ENCODE peak calls at places on chromosomes 5 and 9, in five cellular contexts. One of them, this sample, is unnamed.

GRCh38 chr5:10655686-10656075 is 91.8 kb downstream of the ANKRD33B start:
- DNase-seq in progenitor cell of endocrine pancreas: no peak
- DNase-seq in brain microvascular endothelial cell: no peak
- DNase-seq in CD8-positive, alpha-beta T cell: no peak
- DNase-seq in GM10248: no peak
- DNase-seq in this sample: no peak

GRCh38 chr5:61319388-61320146 is 12.5 kb upstream of the ZSWIM6 start:
- DNase-seq in CD8-positive, alpha-beta T cell: no peak
- DNase-seq in brain microvascular endothelial cell: no peak
- DNase-seq in GM10248: peak
- DNase-seq in progenitor cell of endocrine pancreas: no peak
- DNase-seq in this sample: peak

GRCh38 chr5:1723476-1723875 is 76.2 kb downstream of the MRPL36 start:
- DNase-seq in progenitor cell of endocrine pancreas: no peak
- DNase-seq in CD8-positive, alpha-beta T cell: no peak
- DNase-seq in brain microvascular endothelial cell: no peak
- DNase-seq in GM10248: no peak
- DNase-seq in this sample: no peak

GRCh38 chr5:16812911-16813310 is 123.2 kb downstream of the MYO10 start:
- DNase-seq in GM10248: no peak
- DNase-seq in progenitor cell of endocrine pancreas: no peak
- DNase-seq in brain microvascular endothelial cell: peak
- DNase-seq in CD8-positive, alpha-beta T cell: no peak
- DNase-seq in this sample: peak

GRCh38 chr9:134860510-134860909 is 20.1 kb upstream of the FCN2 start:
- DNase-seq in CD8-positive, alpha-beta T cell: no peak
- DNase-seq in progenitor cell of endocrine pancreas: no peak
- DNase-seq in brain microvascular endothelial cell: no peak
- DNase-seq in GM10248: no peak
- DNase-seq in this sample: no peak

GRCh38 chr9:120210301-120210700 is 369.7 kb downstream of the CDK5RAP2 start:
- DNase-seq in CD8-positive, alpha-beta T cell: no peak
- DNase-seq in brain microvascular endothelial cell: no peak
- DNase-seq in GM10248: no peak
- DNase-seq in progenitor cell of endocrine pancreas: no peak
- DNase-seq in this sample: no peak

GRCh38 chr5:114363837-114364236 is 2.0 kb downstream of the KCNN2 start:
- DNase-seq in brain microvascular endothelial cell: no peak
- DNase-seq in GM10248: peak
- DNase-seq in progenitor cell of endocrine pancreas: no peak
- DNase-seq in CD8-positive, alpha-beta T cell: no peak
- DNase-seq in this sample: no peak

GRCh38 chr5:88607492-88607891 is 275.5 kb downstream of the MEF2C start:
- DNase-seq in progenitor cell of endocrine pancreas: no peak
- DNase-seq in CD8-positive, alpha-beta T cell: no peak
- DNase-seq in GM10248: no peak
- DNase-seq in brain microvascular endothelial cell: no peak
- DNase-seq in this sample: no peak

GRCh38 chr9:136697821-136698526 is 10.7 kb upstream of the AGPAT2 start:
- DNase-seq in CD8-positive, alpha-beta T cell: no peak
- DNase-seq in GM10248: no peak
- DNase-seq in progenitor cell of endocrine pancreas: no peak
- DNase-seq in brain microvascular endothelial cell: no peak
- DNase-seq in this sample: no peak

GRCh38 chr9:27362447-27363210 is 65.7 kb upstream of the EQTN start:
- DNase-seq in CD8-positive, alpha-beta T cell: no peak
- DNase-seq in progenitor cell of endocrine pancreas: no peak
- DNase-seq in brain microvascular endothelial cell: no peak
- DNase-seq in GM10248: no peak
- DNase-seq in this sample: no peak

GRCh38 chr9:94757158-94757557 is 30.7 kb downstream of the AOPEP start:
- DNase-seq in progenitor cell of endocrine pancreas: no peak
- DNase-seq in GM10248: no peak
- DNase-seq in brain microvascular endothelial cell: peak
- DNase-seq in CD8-positive, alpha-beta T cell: no peak
- DNase-seq in this sample: peak

GRCh38 chr9:15349892-15350761 is 43.1 kb upstream of the TTC39B start:
- DNase-seq in brain microvascular endothelial cell: peak
- DNase-seq in CD8-positive, alpha-beta T cell: peak
- DNase-seq in GM10248: no peak
- DNase-seq in progenitor cell of endocrine pancreas: no peak
- DNase-seq in this sample: no peak

GRCh38 chr5:22708770-22709328 is 144.3 kb downstream of the CDH12 start:
- DNase-seq in CD8-positive, alpha-beta T cell: no peak
- DNase-seq in GM10248: no peak
- DNase-seq in progenitor cell of endocrine pancreas: no peak
- DNase-seq in brain microvascular endothelial cell: no peak
- DNase-seq in this sample: peak

GRCh38 chr9:116074658-116075057 is 78.9 kb upstream of the PAPPA start:
- DNase-seq in progenitor cell of endocrine pancreas: no peak
- DNase-seq in brain microvascular endothelial cell: no peak
- DNase-seq in GM10248: no peak
- DNase-seq in CD8-positive, alpha-beta T cell: no peak
- DNase-seq in this sample: peak

GRCh38 chr9:93052791-93053540 is 5.5 kb upstream of the SUSD3 start:
- DNase-seq in CD8-positive, alpha-beta T cell: no peak
- DNase-seq in GM10248: no peak
- DNase-seq in progenitor cell of endocrine pancreas: no peak
- DNase-seq in brain microvascular endothelial cell: no peak
- DNase-seq in this sample: no peak

GRCh38 chr9:38694676-38695075 is 25.3 kb downstream of the FAM240B start:
- DNase-seq in GM10248: no peak
- DNase-seq in progenitor cell of endocrine pancreas: no peak
- DNase-seq in CD8-positive, alpha-beta T cell: no peak
- DNase-seq in brain microvascular endothelial cell: no peak
- DNase-seq in this sample: no peak

GRCh38 chr9:90546200-90546599 is 96.4 kb downstream of the DIRAS2 start:
- DNase-seq in progenitor cell of endocrine pancreas: no peak
- DNase-seq in CD8-positive, alpha-beta T cell: no peak
- DNase-seq in brain microvascular endothelial cell: peak
- DNase-seq in GM10248: no peak
- DNase-seq in this sample: peak

GRCh38 chr5:136006767-136007251 is 22.0 kb upstream of the TGFBI start:
- DNase-seq in progenitor cell of endocrine pancreas: no peak
- DNase-seq in CD8-positive, alpha-beta T cell: no peak
- DNase-seq in GM10248: no peak
- DNase-seq in brain microvascular endothelial cell: peak
- DNase-seq in this sample: peak

GRCh38 chr9:89527084-89527483 is 29.2 kb upstream of the SEMA4D start:
- DNase-seq in GM10248: no peak
- DNase-seq in progenitor cell of endocrine pancreas: no peak
- DNase-seq in brain microvascular endothelial cell: no peak
- DNase-seq in CD8-positive, alpha-beta T cell: no peak
- DNase-seq in this sample: no peak

GRCh38 chr5:130529716-130530485 is 625.6 kb downstream of the CHSY3 start:
- DNase-seq in brain microvascular endothelial cell: no peak
- DNase-seq in GM10248: no peak
- DNase-seq in progenitor cell of endocrine pancreas: no peak
- DNase-seq in CD8-positive, alpha-beta T cell: no peak
- DNase-seq in this sample: no peak

GRCh38 chr5:78829811-78830499 is 155.2 kb downstream of the ARSB start:
- DNase-seq in GM10248: no peak
- DNase-seq in CD8-positive, alpha-beta T cell: no peak
- DNase-seq in brain microvascular endothelial cell: no peak
- DNase-seq in progenitor cell of endocrine pancreas: no peak
- DNase-seq in this sample: no peak

GRCh38 chr5:142746532-142746931 is 23.6 kb upstream of the ARHGAP26 start:
- DNase-seq in GM10248: no peak
- DNase-seq in brain microvascular endothelial cell: no peak
- DNase-seq in CD8-positive, alpha-beta T cell: no peak
- DNase-seq in progenitor cell of endocrine pancreas: no peak
- DNase-seq in this sample: no peak

GRCh38 chr5:78628260-78629024 is 20.1 kb downstream of the LHFPL2 start:
- DNase-seq in progenitor cell of endocrine pancreas: no peak
- DNase-seq in GM10248: no peak
- DNase-seq in CD8-positive, alpha-beta T cell: no peak
- DNase-seq in brain microvascular endothelial cell: no peak
- DNase-seq in this sample: no peak

GRCh38 chr5:175878544-175879438 is 7.4 kb downstream of the CPLX2 start:
- DNase-seq in progenitor cell of endocrine pancreas: no peak
- DNase-seq in GM10248: no peak
- DNase-seq in brain microvascular endothelial cell: no peak
- DNase-seq in CD8-positive, alpha-beta T cell: no peak
- DNase-seq in this sample: peak

GRCh38 chr5:77774981-77775772 is 962 bp downstream of the TBCA start:
- DNase-seq in CD8-positive, alpha-beta T cell: no peak
- DNase-seq in brain microvascular endothelial cell: peak
- DNase-seq in progenitor cell of endocrine pancreas: no peak
- DNase-seq in GM10248: no peak
- DNase-seq in this sample: no peak

DNA sequence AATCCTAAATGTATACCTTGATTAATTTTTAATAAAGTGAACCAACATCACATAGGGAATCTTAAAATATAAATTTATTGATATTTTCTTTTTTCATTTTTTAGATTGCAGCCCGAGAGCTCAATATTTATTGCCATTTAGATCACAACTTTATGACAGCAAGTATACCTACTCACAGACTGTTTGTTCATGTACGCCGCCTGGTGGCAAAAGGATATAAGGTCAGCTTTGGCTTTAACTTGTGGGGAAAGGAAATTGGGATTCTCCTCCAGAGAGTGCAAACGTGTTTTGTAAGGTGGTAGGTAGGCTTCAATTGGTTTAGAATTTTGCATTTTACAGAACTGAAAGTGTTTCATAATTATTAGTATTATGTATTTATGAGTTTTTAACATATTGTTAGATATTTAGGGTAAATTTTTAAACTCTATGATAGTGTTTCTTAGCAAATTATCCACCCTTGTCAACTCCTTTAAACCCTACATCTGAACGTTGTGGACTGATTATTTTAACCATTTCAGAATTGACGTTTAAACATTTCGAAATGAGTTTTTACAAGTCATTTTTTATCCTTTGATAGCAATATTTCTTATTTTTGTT is 17.5 kb upstream of the DHFR start:
- DNase-seq in brain microvascular endothelial cell: peak
- DNase-seq in progenitor cell of endocrine pancreas: peak
- DNase-seq in GM10248: peak
- DNase-seq in CD8-positive, alpha-beta T cell: peak
- DNase-seq in this sample: peak
- TF ChIP-seq CTCF in brain microvascular endothelial cell: peak
- TF ChIP-seq CTCF in progenitor cell of endocrine pancreas: peak
- TF ChIP-seq CTCF in GM10248: peak
- TF ChIP-seq CTCF in CD8-positive, alpha-beta T cell: peak
- TF ChIP-seq CTCF in this sample: peak

GRCh38 chr5:139403418-139403786 is 487 bp downstream of the SPATA24 start:
- DNase-seq in GM10248: no peak
- DNase-seq in CD8-positive, alpha-beta T cell: no peak
- DNase-seq in brain microvascular endothelial cell: no peak
- DNase-seq in progenitor cell of endocrine pancreas: no peak
- DNase-seq in this sample: no peak

GRCh38 chr5:139401546-139401945 is 2.3 kb downstream of the SPATA24 start:
- DNase-seq in CD8-positive, alpha-beta T cell: no peak
- DNase-seq in GM10248: no peak
- DNase-seq in brain microvascular endothelial cell: no peak
- DNase-seq in progenitor cell of endocrine pancreas: no peak
- DNase-seq in this sample: no peak

GRCh38 chr5:139404484-139404840 is 573 bp upstream of the SPATA24 start:
- DNase-seq in GM10248: no peak
- DNase-seq in progenitor cell of endocrine pancreas: no peak
- DNase-seq in brain microvascular endothelial cell: no peak
- DNase-seq in CD8-positive, alpha-beta T cell: no peak
- DNase-seq in this sample: no peak

GRCh38 chr5:139402561-139403158 is 1.2 kb downstream of the SPATA24 start:
- DNase-seq in progenitor cell of endocrine pancreas: no peak
- DNase-seq in brain microvascular endothelial cell: no peak
- DNase-seq in GM10248: no peak
- DNase-seq in CD8-positive, alpha-beta T cell: no peak
- DNase-seq in this sample: peak

GRCh38 chr5:139403787-139404483 is at the start of gene SPATA24:
- DNase-seq in CD8-positive, alpha-beta T cell: peak
- DNase-seq in GM10248: peak
- DNase-seq in progenitor cell of endocrine pancreas: peak
- DNase-seq in brain microvascular endothelial cell: peak
- DNase-seq in this sample: peak
- TF ChIP-seq CTCF in CD8-positive, alpha-beta T cell: no peak
- TF ChIP-seq CTCF in GM10248: no peak
- TF ChIP-seq CTCF in progenitor cell of endocrine pancreas: no peak
- TF ChIP-seq CTCF in brain microvascular endothelial cell: no peak
- TF ChIP-seq CTCF in this sample: no peak

GRCh38 chr5:180799902-180800801 is 2.5 kb downstream of the MGAT1 start:
- DNase-seq in CD8-positive, alpha-beta T cell: no peak
- DNase-seq in brain microvascular endothelial cell: peak
- DNase-seq in progenitor cell of endocrine pancreas: no peak
- DNase-seq in GM10248: no peak
- DNase-seq in this sample: no peak
- TF ChIP-seq CTCF in CD8-positive, alpha-beta T cell: no peak
- TF ChIP-seq CTCF in brain microvascular endothelial cell: peak
- TF ChIP-seq CTCF in progenitor cell of endocrine pancreas: no peak
- TF ChIP-seq CTCF in GM10248: no peak
- TF ChIP-seq CTCF in this sample: peak

GRCh38 chr5:152332696-152333095 is 72.4 kb downstream of the NMUR2 start:
- DNase-seq in progenitor cell of endocrine pancreas: no peak
- DNase-seq in brain microvascular endothelial cell: no peak
- DNase-seq in CD8-positive, alpha-beta T cell: no peak
- DNase-seq in GM10248: no peak
- DNase-seq in this sample: no peak
- TF ChIP-seq CTCF in progenitor cell of endocrine pancreas: no peak
- TF ChIP-seq CTCF in brain microvascular endothelial cell: no peak
- TF ChIP-seq CTCF in CD8-positive, alpha-beta T cell: no peak
- TF ChIP-seq CTCF in GM10248: no peak
- TF ChIP-seq CTCF in this sample: no peak

GRCh38 chr5:160278356-160278755 is 34.0 kb downstream of the CCNJL start:
- DNase-seq in brain microvascular endothelial cell: no peak
- DNase-seq in CD8-positive, alpha-beta T cell: no peak
- DNase-seq in GM10248: no peak
- DNase-seq in progenitor cell of endocrine pancreas: no peak
- DNase-seq in this sample: no peak
- TF ChIP-seq CTCF in brain microvascular endothelial cell: no peak
- TF ChIP-seq CTCF in CD8-positive, alpha-beta T cell: no peak
- TF ChIP-seq CTCF in GM10248: no peak
- TF ChIP-seq CTCF in progenitor cell of endocrine pancreas: no peak
- TF ChIP-seq CTCF in this sample: no peak

GRCh38 chr5:153756540-153756939 is 266.1 kb downstream of the GRIA1 start:
- DNase-seq in progenitor cell of endocrine pancreas: no peak
- DNase-seq in brain microvascular endothelial cell: no peak
- DNase-seq in GM10248: no peak
- DNase-seq in CD8-positive, alpha-beta T cell: no peak
- DNase-seq in this sample: no peak
- TF ChIP-seq CTCF in progenitor cell of endocrine pancreas: peak
- TF ChIP-seq CTCF in brain microvascular endothelial cell: no peak
- TF ChIP-seq CTCF in GM10248: no peak
- TF ChIP-seq CTCF in CD8-positive, alpha-beta T cell: no peak
- TF ChIP-seq CTCF in this sample: peak